ENCODE peak calls at places on chromosome 10, in eight cellular contexts. Q, W, K, L, A, C, I and V are unnamed samples.

GRCh38 chr10:92420554-92421275 is 129.7 kb downstream of the MARCHF5 start:
- DNase-seq in Q (no peak), W (no peak), K (no peak), L (no peak), A (no peak), C (no peak), I (no peak), V (no peak)

GRCh38 chr10:132404911-132405462 is 8.0 kb downstream of the PWWP2B start:
- DNase-seq in Q (no peak), W (peak), K (no peak), L (no peak), A (no peak), C (no peak), I (no peak), V (no peak)

GRCh38 chr10:23512355-23513058 is 73.6 kb downstream of the OTUD1 start:
- DNase-seq in Q (no peak), W (no peak), K (no peak), L (no peak), A (no peak), C (peak), I (peak), V (no peak)

GRCh38 chr10:48658243-48658888 is 26.3 kb upstream of the WDFY4 start:
- DNase-seq in Q (peak), W (peak), K (peak), L (peak), A (peak), C (peak), I (peak), V (no peak)

GRCh38 chr10:124200011-124200410 is 106.6 kb upstream of the CHST15 start:
- DNase-seq in Q (no peak), W (no peak), K (no peak), L (no peak), A (no peak), C (no peak), I (no peak), V (no peak)

GRCh38 chr10:317219-317868 is 182.1 kb downstream of the ZMYND11 start:
- DNase-seq in Q (peak), W (no peak), K (no peak), L (no peak), A (no peak), C (peak), I (no peak), V (no peak)

GRCh38 chr10:6036861-6037321 is 25.3 kb downstream of the IL2RA start:
- DNase-seq in Q (peak), W (no peak), K (no peak), L (no peak), A (no peak), C (no peak), I (no peak), V (peak)

GRCh38 chr10:91643700-91644099 is 10.8 kb upstream of the PPP1R3C start:
- DNase-seq in Q (no peak), W (no peak), K (no peak), L (no peak), A (peak), C (peak), I (no peak), V (no peak)

GRCh38 chr10:129816702-129817101 is 147.4 kb downstream of the EBF3 start:
- DNase-seq in Q (no peak), W (no peak), K (no peak), L (no peak), A (no peak), C (no peak), I (no peak), V (no peak)

GRCh38 chr10:120394446-120394845 is 62.6 kb upstream of the PLPP4 start:
- DNase-seq in Q (no peak), W (no peak), K (no peak), L (no peak), A (no peak), C (peak), I (no peak), V (no peak)

GRCh38 chr10:66629976-66630375 is 295.9 kb upstream of the LRRTM3 start:
- DNase-seq in Q (no peak), W (no peak), K (no peak), L (no peak), A (no peak), C (peak), I (no peak), V (no peak)

GRCh38 chr10:98383869-98384268 is 31.1 kb downstream of the PYROXD2 start:
- DNase-seq in Q (no peak), W (no peak), K (no peak), L (no peak), A (no peak), C (no peak), I (no peak), V (no peak)

GRCh38 chr10:31602541-31603244 is 283.7 kb downstream of the ZEB1 start:
- DNase-seq in Q (peak), W (peak), K (no peak), L (peak), A (peak), C (peak), I (peak), V (peak)

GRCh38 chr10:86149264-86149663 is 217.3 kb downstream of the GRID1 start:
- DNase-seq in Q (no peak), W (no peak), K (no peak), L (no peak), A (no peak), C (no peak), I (no peak), V (no peak)

GRCh38 chr10:19638873-19639233 is 177.4 kb upstream of the PLXDC2 start:
- DNase-seq in Q (no peak), W (no peak), K (no peak), L (no peak), A (no peak), C (no peak), I (no peak), V (no peak)

GRCh38 chr10:129926066-129927055 is 37.7 kb downstream of the EBF3 start:
- DNase-seq in Q (no peak), W (no peak), K (no peak), L (no peak), A (no peak), C (no peak), I (no peak), V (no peak)

GRCh38 chr10:52682766-52683165 is 89.8 kb downstream of the MBL2 start:
- DNase-seq in Q (no peak), W (no peak), K (no peak), L (no peak), A (no peak), C (no peak), I (no peak), V (no peak)

GRCh38 chr10:10786334-10787090 is 231.2 kb upstream of the CELF2 start:
- DNase-seq in Q (no peak), W (no peak), K (no peak), L (no peak), A (no peak), C (peak), I (no peak), V (no peak)

GRCh38 chr10:115845958-115846357 is 427.0 kb downstream of the GFRA1 start:
- DNase-seq in Q (no peak), W (no peak), K (no peak), L (no peak), A (no peak), C (no peak), I (no peak), V (no peak)

GRCh38 chr10:5858811-5859210 is 30.9 kb downstream of the ANKRD16 start:
- DNase-seq in Q (no peak), W (no peak), K (no peak), L (no peak), A (no peak), C (no peak), I (no peak), V (no peak)

GRCh38 chr10:127618797-127619196 is 69.7 kb downstream of the NPS start:
- DNase-seq in Q (no peak), W (no peak), K (no peak), L (no peak), A (no peak), C (no peak), I (no peak), V (no peak)

GRCh38 chr10:51117794-51118193 is 43.5 kb downstream of the PRKG1 start:
- DNase-seq in Q (no peak), W (no peak), K (no peak), L (no peak), A (no peak), C (peak), I (no peak), V (no peak)

GRCh38 chr10:18246967-18247366 is 106.7 kb downstream of the CACNB2 start:
- DNase-seq in Q (no peak), W (no peak), K (no peak), L (no peak), A (no peak), C (no peak), I (no peak), V (no peak)
- TF ChIP-seq CTCF in Q (no peak), W (no peak), K (no peak), L (no peak), A (no peak), C (no peak), I (no peak), V (no peak)

DNA sequence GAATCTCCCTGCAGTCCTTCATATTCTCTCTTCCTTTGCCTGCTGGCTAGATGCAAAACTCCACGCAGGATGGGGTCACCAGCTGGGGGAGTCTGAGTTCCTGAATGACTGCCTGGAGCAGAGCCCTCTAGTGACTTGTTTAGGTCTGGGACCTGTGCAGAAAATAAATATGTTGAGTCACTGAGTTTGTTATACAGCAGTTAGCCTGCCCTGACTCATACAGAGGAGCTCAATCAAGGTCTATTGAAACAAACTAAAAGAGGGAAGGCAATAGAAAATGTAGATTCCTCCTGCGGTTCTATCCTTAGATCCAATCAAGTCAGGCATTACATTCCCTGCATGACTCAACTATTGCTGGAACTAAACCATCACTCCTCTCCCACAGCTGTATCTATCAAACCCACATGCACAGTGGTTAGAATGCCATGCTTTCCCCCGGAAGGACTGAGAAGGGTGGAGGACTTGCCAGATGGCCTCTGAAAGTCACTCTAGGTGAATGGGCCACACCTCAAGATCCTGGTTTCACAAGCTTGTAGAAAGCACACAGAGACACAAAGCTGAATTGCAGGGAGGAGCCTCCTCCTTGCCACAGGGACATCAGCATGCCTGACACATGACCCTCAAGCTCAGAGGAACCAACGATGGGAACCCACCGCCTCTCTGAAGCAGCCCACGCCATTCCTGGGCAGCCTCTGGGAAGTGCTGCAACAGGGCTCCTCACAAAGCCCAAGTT is 73.9 kb downstream of the SH3PXD2A start:
- DNase-seq in Q (no peak), W (peak), K (peak), L (no peak), A (peak), C (peak), I (peak), V (no peak)
- TF ChIP-seq CTCF in Q (no peak), W (peak), K (no peak), L (peak), A (peak), C (peak), I (peak), V (no peak)

DNA sequence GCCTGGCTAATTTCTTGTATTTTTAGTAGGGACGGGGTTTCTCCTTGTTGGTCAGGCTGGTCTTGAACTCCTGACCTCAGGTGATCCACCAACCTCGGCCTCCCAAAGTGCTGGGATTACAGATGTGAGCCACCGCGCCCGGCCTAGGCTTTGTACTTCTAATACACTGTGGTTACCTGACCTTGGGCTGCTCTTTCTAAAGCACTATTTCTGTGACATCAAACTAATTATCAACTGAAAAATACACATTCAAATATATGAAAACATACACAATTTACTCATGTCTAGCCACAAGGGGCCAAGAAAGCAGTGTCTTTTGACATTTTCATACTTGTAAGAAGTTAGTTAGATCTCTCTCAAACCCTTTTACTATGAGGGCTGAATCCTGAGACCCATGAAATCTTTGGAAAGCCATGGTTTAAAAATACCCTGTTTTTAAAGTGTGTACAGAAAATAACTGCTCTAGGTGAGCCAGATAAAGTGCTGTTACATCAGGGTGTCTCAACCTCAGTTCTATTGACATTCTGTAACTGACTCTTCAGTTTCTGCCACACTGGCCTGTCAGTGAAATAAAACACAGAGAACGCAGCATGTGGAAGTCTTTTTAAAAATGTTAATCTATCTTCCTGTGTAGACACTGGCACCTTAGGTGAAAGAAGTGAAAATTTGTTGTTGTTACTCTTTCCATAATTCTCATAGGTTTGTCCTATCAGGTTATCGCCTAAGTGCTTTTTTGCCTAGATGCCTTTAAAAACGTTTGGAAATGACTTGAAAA is 58.8 kb downstream of the CREM start:
- DNase-seq in Q (no peak), W (no peak), K (no peak), L (no peak), A (no peak), C (no peak), I (no peak), V (no peak)
- TF ChIP-seq CTCF in Q (no peak), W (no peak), K (no peak), L (no peak), A (no peak), C (no peak), I (no peak), V (no peak)

GRCh38 chr10:45488365-45488764 is 114.3 kb downstream of the ALOX5 start:
- DNase-seq in Q (no peak), W (no peak), K (no peak), L (no peak), A (no peak), C (no peak), I (no peak), V (no peak)
- TF ChIP-seq CTCF in Q (no peak), W (no peak), K (no peak), L (no peak), A (no peak), C (no peak), I (no peak), V (no peak)

GRCh38 chr10:18577823-18578685 is 73.3 kb downstream of the NSUN6 start:
- DNase-seq in Q (no peak), W (no peak), K (no peak), L (no peak), A (no peak), C (no peak), I (no peak), V (no peak)

GRCh38 chr10:18582803-18583202 is 68.6 kb downstream of the NSUN6 start:
- DNase-seq in Q (no peak), W (no peak), K (no peak), L (no peak), A (no peak), C (peak), I (no peak), V (no peak)

DNA sequence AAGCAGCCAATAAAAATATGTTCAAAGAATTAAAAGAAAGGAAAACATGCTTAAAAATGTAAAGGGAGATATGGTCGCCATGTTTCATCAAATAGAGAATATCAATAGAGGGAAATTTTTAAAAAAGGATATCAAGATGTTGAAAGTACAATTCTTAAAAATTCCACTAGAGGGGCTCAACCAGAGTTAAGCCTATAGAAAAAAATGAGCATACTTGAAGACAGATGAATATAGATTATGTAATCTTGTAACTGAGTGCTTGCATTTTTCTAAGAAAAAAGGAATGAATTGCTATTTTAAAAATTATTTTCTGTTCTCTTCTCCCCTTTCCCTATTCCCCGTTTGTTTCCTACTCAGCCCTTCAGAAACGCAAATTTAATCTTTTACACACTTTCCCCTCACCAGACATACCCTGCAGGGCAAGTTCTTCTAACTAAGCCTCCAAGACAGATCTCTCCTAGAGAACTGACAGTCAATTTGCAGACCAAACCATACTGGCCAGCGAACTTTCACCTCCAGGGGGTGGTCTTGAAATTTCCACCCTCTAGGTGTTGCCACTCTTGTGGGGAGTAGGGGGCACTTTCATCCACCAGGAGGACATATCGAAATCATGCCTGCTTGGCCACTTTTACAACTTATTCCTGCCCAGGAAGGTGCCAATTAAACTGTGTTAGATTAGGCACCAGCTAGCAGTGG is 67.7 kb downstream of the NSUN6 start:
- DNase-seq in Q (no peak), W (no peak), K (no peak), L (no peak), A (no peak), C (peak), I (no peak), V (no peak)
- TF ChIP-seq CTCF in Q (no peak), W (no peak), K (no peak), L (peak), A (no peak), C (peak), I (peak), V (no peak)

GRCh38 chr10:78438094-78438906 is 404.6 kb downstream of the RPS24 start:
- DNase-seq in Q (no peak), W (no peak), K (no peak), L (no peak), A (no peak), C (no peak), I (no peak), V (peak)
- TF ChIP-seq CTCF in Q (no peak), W (no peak), K (no peak), L (no peak), A (peak), C (no peak), I (peak), V (no peak)

GRCh38 chr10:14953452-14954000 is 370 bp downstream of the DCLRE1C start:
- DNase-seq in Q (peak), W (no peak), K (no peak), L (no peak), A (no peak), C (peak), I (peak), V (no peak)
- TF ChIP-seq CTCF in Q (no peak), W (no peak), K (no peak), L (no peak), A (no peak), C (no peak), I (no peak), V (no peak)

GRCh38 chr10:111944331-111944730 is 239.2 kb downstream of the GPAM start:
- DNase-seq in Q (no peak), W (no peak), K (no peak), L (no peak), A (peak), C (no peak), I (no peak), V (no peak)
- TF ChIP-seq CTCF in Q (no peak), W (no peak), K (no peak), L (no peak), A (no peak), C (no peak), I (no peak), V (no peak)

GRCh38 chr10:62076872-62077271 is 175.4 kb downstream of the ARID5B start:
- DNase-seq in Q (no peak), W (no peak), K (peak), L (no peak), A (no peak), C (peak), I (peak), V (no peak)
- TF ChIP-seq CTCF in Q (no peak), W (no peak), K (peak), L (no peak), A (no peak), C (no peak), I (peak), V (no peak)

DNA sequence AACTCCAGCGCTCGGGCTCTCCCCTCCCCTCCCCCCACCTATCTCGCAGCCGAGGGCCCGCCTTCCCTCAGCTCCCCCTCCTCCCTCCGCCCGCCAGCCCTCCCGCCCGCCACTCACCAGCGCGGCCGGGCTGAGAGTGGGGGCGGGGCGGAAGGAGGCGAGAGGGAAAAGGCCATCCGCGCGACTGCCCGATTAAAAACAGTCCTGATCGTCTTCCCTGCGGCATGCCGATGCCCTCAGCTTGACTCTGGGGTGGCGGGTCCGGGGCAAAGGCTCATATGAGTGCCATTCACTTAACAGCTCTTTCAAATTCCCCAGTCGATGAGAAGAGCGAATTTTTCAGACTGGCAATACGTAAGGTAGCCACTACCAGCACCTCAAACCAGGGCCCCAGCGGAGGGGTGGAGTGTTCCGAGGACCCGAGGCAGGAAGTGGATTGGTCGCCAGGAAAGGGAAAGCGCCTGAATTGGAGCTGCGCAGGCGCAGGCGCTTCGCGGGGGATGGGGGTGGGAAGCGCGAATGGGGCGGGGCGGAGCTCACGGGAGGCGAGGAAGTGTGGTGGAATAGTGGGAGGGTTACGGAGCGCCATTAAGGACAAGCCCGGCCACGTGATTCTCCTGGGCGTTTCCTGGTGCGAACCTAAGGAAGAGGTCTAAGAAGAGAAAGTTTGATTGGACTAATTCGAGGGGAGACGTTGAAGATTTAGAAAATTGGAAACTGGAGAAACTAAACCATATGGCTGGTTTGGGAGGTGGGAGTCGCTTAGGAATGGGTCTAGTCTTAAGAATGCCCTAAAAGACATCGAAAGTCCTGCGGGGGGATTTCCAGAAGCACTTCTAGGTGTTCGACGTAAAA is at the start of gene UPF2:
- DNase-seq in Q (peak), W (peak), K (peak), L (peak), A (peak), C (peak), I (peak), V (peak)
- TF ChIP-seq CTCF in Q (no peak), W (peak), K (no peak), L (no peak), A (no peak), C (no peak), I (no peak), V (no peak)